ENCODE peak calls at places on chromosomes 3 and 15, in five cellular contexts. U, P, D, B and V are unnamed samples.

GRCh38 chr3:73624363-73625123 is at the start of gene PDZRN3:
- DNase-seq in U (no peak), P (peak; percentile 59), D (no peak), B (peak; percentile 50), V (peak; percentile 69)

GRCh38 chr15:56824174-56824573 is 90.9 kb upstream of the ZNF280D start:
- DNase-seq in U (no peak), P (no peak), D (no peak), B (no peak), V (no peak)

GRCh38 chr3:150238995-150239612 is 169.0 kb upstream of the TSC22D2 start:
- DNase-seq in U (peak; percentile 49), P (no peak), D (no peak), B (no peak), V (no peak)

GRCh38 chr3:190361791-190362190 is 26.2 kb upstream of the CLDN16 start:
- DNase-seq in U (no peak), P (no peak), D (no peak), B (no peak), V (no peak)

GRCh38 chr3:116166121-116166520 is 279.2 kb downstream of the LSAMP start:
- DNase-seq in U (no peak), P (no peak), D (no peak), B (no peak), V (no peak)

GRCh38 chr3:70583682-70584081 is 271.2 kb upstream of the MDFIC2 start:
- DNase-seq in U (no peak), P (no peak), D (no peak), B (no peak), V (no peak)

GRCh38 chr15:101541501-101542292 is 52.2 kb upstream of the PCSK6 start:
- DNase-seq in U (no peak), P (no peak), D (no peak), B (no peak), V (no peak)

GRCh38 chr3:50341537-50341936 is 901 bp upstream of the RASSF1 start:
- DNase-seq in U (no peak), P (no peak), D (no peak), B (no peak), V (no peak)

GRCh38 chr3:19425825-19426224 is 277.5 kb downstream of the KCNH8 start:
- DNase-seq in U (no peak), P (no peak), D (no peak), B (no peak), V (no peak)

GRCh38 chr3:192862408-192863385 is 55.0 kb downstream of the MB21D2 start:
- DNase-seq in U (no peak), P (no peak), D (no peak), B (no peak), V (no peak)

GRCh38 chr3:164539215-164539614 is 539.1 kb downstream of the SI start:
- DNase-seq in U (no peak), P (no peak), D (no peak), B (no peak), V (no peak)

GRCh38 chr15:88810449-88810848 is 7.2 kb downstream of the ACAN start:
- DNase-seq in U (no peak), P (peak; percentile 19), D (no peak), B (no peak), V (peak; percentile 70)

GRCh38 chr3:27939940-27940339 is 217.8 kb upstream of the EOMES start:
- DNase-seq in U (no peak), P (peak; percentile 32), D (no peak), B (no peak), V (no peak)

GRCh38 chr15:84955089-84955848 is 26.4 kb upstream of the PDE8A start:
- DNase-seq in U (peak; percentile 87), P (peak; percentile 76), D (peak; percentile 13), B (peak; percentile 83), V (peak; percentile 73)

GRCh38 chr3:73072634-73073033 is 11.2 kb downstream of the EBLN2 start:
- DNase-seq in U (peak; percentile 38), P (no peak), D (no peak), B (no peak), V (no peak)

GRCh38 chr3:66393486-66394260 is 107.1 kb downstream of the LRIG1 start:
- DNase-seq in U (no peak), P (peak; percentile 43), D (peak; percentile 52), B (no peak), V (no peak)

GRCh38 chr3:116770815-116771450 is 61.4 kb downstream of the TUSC7 start:
- DNase-seq in U (peak; percentile 67), P (peak; percentile 82), D (no peak), B (peak; percentile 83), V (peak; percentile 19)

GRCh38 chr15:83106994-83107840 is at the start of gene TM6SF1:
- DNase-seq in U (peak; percentile 46), P (no peak), D (no peak), B (no peak), V (peak; percentile 18)

GRCh38 chr3:180860180-180860858 is 52.2 kb upstream of the FXR1 start:
- DNase-seq in U (peak; percentile 35), P (no peak), D (no peak), B (no peak), V (no peak)

GRCh38 chr3:104069114-104069513 is 1297.6 kb upstream of the ALCAM start:
- DNase-seq in U (no peak), P (peak; percentile 6), D (no peak), B (no peak), V (no peak)

GRCh38 chr15:58247803-58248503 is 109.8 kb downstream of the AQP9 start:
- DNase-seq in U (no peak), P (no peak), D (no peak), B (peak; percentile 27), V (no peak)

GRCh38 chr15:27514526-27514925 is 543.5 kb downstream of the GABRG3 start:
- DNase-seq in U (no peak), P (no peak), D (no peak), B (no peak), V (no peak)

GRCh38 chr15:58019503-58020376 is 45.8 kb downstream of the ALDH1A2 start:
- DNase-seq in U (no peak), P (peak; percentile 18), D (no peak), B (no peak), V (no peak)

GRCh38 chr15:98807262-98807661 is 158.9 kb downstream of the IGF1R start:
- DNase-seq in U (no peak), P (peak; percentile 45), D (no peak), B (no peak), V (peak; percentile 34)